ENCODE peak calls at places on chromosomes 6 and 20, in seven cellular contexts. C is KG1; D is stimulated activated CD4-positive, alpha-beta T cell treated with anti-CD3 and anti-CD28 coated beads, Interleukin-1b, Interleukin-23, amount 100 ng/mL, for 4 hours; H is H54; T is NCI-H1105; I is GM12865; S is HTR-8/SVneo. U is an unnamed sample.

GRCh38 chr20:62010551-62011402 is 54.9 kb downstream of the TAF4 start:
- DNase-seq in C (no peak), D (peak), H (peak), T (peak), I (peak), S (peak), U (peak)

GRCh38 chr6:155327326-155328073 is 13.2 kb upstream of the TFB1M start:
- DNase-seq in C (peak), D (peak), H (no peak), T (peak), I (peak), S (peak), U (peak)

GRCh38 chr6:786946-787763 is 94.2 kb upstream of the EXOC2 start:
- DNase-seq in C (no peak), D (no peak), H (peak), T (no peak), I (peak), S (peak), U (no peak)

GRCh38 chr20:51456511-51457280 is 85.8 kb downstream of the NFATC2 start:
- DNase-seq in C (no peak), D (no peak), H (peak), T (peak), I (no peak), S (peak), U (peak)

GRCh38 chr6:164925681-164926530 is 383.5 kb downstream of the C6orf118 start:
- DNase-seq in C (no peak), D (no peak), H (no peak), T (no peak), I (no peak), S (no peak), U (no peak)

GRCh38 chr20:17735959-17736621 is 36.3 kb downstream of the BANF2 start:
- DNase-seq in C (no peak), D (no peak), H (no peak), T (no peak), I (no peak), S (no peak), U (no peak)

GRCh38 chr6:161444464-161444863 is 170.6 kb upstream of the AGPAT4 start:
- DNase-seq in C (no peak), D (no peak), H (no peak), T (no peak), I (no peak), S (no peak), U (no peak)

GRCh38 chr20:57772349-57772964 is 62.6 kb upstream of the PMEPA1 start:
- DNase-seq in C (peak), D (no peak), H (peak), T (no peak), I (peak), S (peak), U (peak)

GRCh38 chr6:139148557-139149220 is 13.8 kb downstream of the HECA start:
- DNase-seq in C (no peak), D (no peak), H (no peak), T (no peak), I (no peak), S (no peak), U (no peak)

GRCh38 chr6:144351741-144352140 is 66.6 kb downstream of the UTRN start:
- DNase-seq in C (peak), D (no peak), H (no peak), T (no peak), I (no peak), S (no peak), U (no peak)

GRCh38 chr6:161141173-161141572 is 132.7 kb downstream of the AGPAT4 start:
- DNase-seq in C (no peak), D (no peak), H (no peak), T (no peak), I (no peak), S (no peak), U (no peak)

GRCh38 chr20:2692886-2693285 is 306 bp downstream of the EBF4 start:
- DNase-seq in C (no peak), D (no peak), H (no peak), T (no peak), I (no peak), S (no peak), U (no peak)

GRCh38 chr20:50789968-50790650 is 4.8 kb upstream of the BCAS4 start:
- DNase-seq in C (no peak), D (no peak), H (no peak), T (no peak), I (no peak), S (no peak), U (no peak)

GRCh38 chr6:24492475-24492874 is 2.3 kb upstream of the ALDH5A1 start:
- DNase-seq in C (no peak), D (no peak), H (no peak), T (no peak), I (peak), S (no peak), U (no peak)

GRCh38 chr6:157813757-157814455 is 9.1 kb upstream of the SNX9 start:
- DNase-seq in C (no peak), D (no peak), H (no peak), T (no peak), I (no peak), S (no peak), U (peak)

GRCh38 chr20:58852559-58853271 is at the start of gene GNAS:
- DNase-seq in C (no peak), D (peak), H (no peak), T (no peak), I (peak), S (no peak), U (no peak)

GRCh38 chr6:94289131-94289530 is 869.8 kb upstream of the EPHA7 start:
- DNase-seq in C (no peak), D (no peak), H (no peak), T (no peak), I (no peak), S (no peak), U (no peak)

GRCh38 chr6:101088594-101088993 is 207.5 kb upstream of the ASCC3 start:
- DNase-seq in C (no peak), D (no peak), H (no peak), T (no peak), I (no peak), S (no peak), U (no peak)

GRCh38 chr20:33394718-33395117 is 6.6 kb downstream of the CDK5RAP1 start:
- DNase-seq in C (no peak), D (no peak), H (no peak), T (no peak), I (no peak), S (no peak), U (no peak)

GRCh38 chr6:52576392-52577021 is 353 bp downstream of the TRAM2 start:
- DNase-seq in C (no peak), D (peak), H (peak), T (no peak), I (peak), S (peak), U (no peak)

GRCh38 chr6:3233321-3233720 is 5.9 kb upstream of the TUBB2B start:
- DNase-seq in C (no peak), D (no peak), H (no peak), T (no peak), I (no peak), S (no peak), U (no peak)

GRCh38 chr6:6256881-6257280 is 63.6 kb downstream of the F13A1 start:
- DNase-seq in C (no peak), D (no peak), H (no peak), T (no peak), I (no peak), S (no peak), U (no peak)

GRCh38 chr6:95133578-95133977 is 443.8 kb upstream of the MANEA start:
- DNase-seq in C (no peak), D (no peak), H (no peak), T (peak), I (peak), S (no peak), U (no peak)

GRCh38 chr6:163346529-163346961 is 68.0 kb upstream of the QKI start:
- DNase-seq in C (no peak), D (no peak), H (no peak), T (no peak), I (no peak), S (no peak), U (no peak)

GRCh38 chr20:60009826-60010616 is 51.8 kb downstream of the CDH26 start:
- DNase-seq in C (no peak), D (no peak), H (no peak), T (no peak), I (no peak), S (no peak), U (no peak)

GRCh38 chr6:14709066-14709670 is 536.7 kb upstream of the JARID2 start:
- DNase-seq in C (no peak), D (no peak), H (no peak), T (no peak), I (no peak), S (no peak), U (no peak)

GRCh38 chr20:23245553-23246128 is 105.0 kb upstream of the NXT1 start:
- DNase-seq in C (peak), D (no peak), H (no peak), T (no peak), I (peak), S (no peak), U (no peak)

GRCh38 chr6:95243091-95243490 is 334.2 kb upstream of the MANEA start:
- DNase-seq in C (no peak), D (no peak), H (no peak), T (peak), I (no peak), S (no peak), U (no peak)

GRCh38 chr20:19249515-19249914 is 37.1 kb downstream of the SLC24A3 start:
- DNase-seq in C (no peak), D (no peak), H (no peak), T (no peak), I (peak), S (no peak), U (no peak)

U was measured in AG09309.